ENCODE peak calls at places on chromosome 21, in seven cellular contexts. N is RWPE1; U is CD8-positive, alpha-beta T cell; D is psoas muscle; X is ascending aorta; M is lower lobe of right lung; Y is Karpas-422. F is an unnamed sample.

GRCh38 chr21:31158789-31159581 is 120.7 kb upstream of the KRTAP19-8 start:
- DNase-seq in D (no peak), M (no peak), N (no peak), X (no peak), U (no peak), Y (no peak), F (no peak)

GRCh38 chr21:31480228-31480627 is 136.2 kb upstream of the TIAM1 start:
- DNase-seq in U (no peak), N (no peak), Y (no peak), M (no peak), D (no peak), X (no peak), F (no peak)

GRCh38 chr21:45109831-45110492 is 35.6 kb downstream of the ADARB1 start:
- DNase-seq in U (peak), D (no peak), Y (peak), M (no peak), X (peak), N (no peak), F (no peak)

GRCh38 chr21:22476726-22477646 is 1478.8 kb downstream of the NCAM2 start:
- DNase-seq in Y (no peak), N (no peak), D (no peak), M (no peak), U (no peak), X (no peak), F (no peak)

GRCh38 chr21:38849776-38850175 is 44.0 kb downstream of the ETS2 start:
- DNase-seq in U (no peak), X (no peak), D (no peak), N (no peak), M (no peak), Y (no peak), F (no peak)

GRCh38 chr21:33854604-33855003 is 61.0 kb downstream of the ATP5PO start:
- DNase-seq in D (no peak), Y (no peak), X (no peak), U (no peak), M (no peak), N (peak), F (no peak)

GRCh38 chr21:45403825-45404725 is 890 bp upstream of the COL18A1 start:
- DNase-seq in D (peak), N (peak), Y (no peak), M (peak), U (no peak), X (peak), F (no peak)

GRCh38 chr21:42614811-42615342 is 38.5 kb upstream of the PDE9A start:
- DNase-seq in M (peak), N (peak), U (peak), Y (peak), X (no peak), D (no peak), F (no peak)

GRCh38 chr21:30227633-30228404 is 11.9 kb upstream of the CLDN8 start:
- DNase-seq in X (no peak), N (peak), D (no peak), Y (no peak), U (no peak), M (no peak), F (no peak)

GRCh38 chr21:31387560-31388186 is 43.6 kb upstream of the TIAM1 start:
- DNase-seq in M (no peak), D (no peak), Y (no peak), X (no peak), U (no peak), N (no peak), F (no peak)

GRCh38 chr21:44893948-44894656 is 20.6 kb upstream of the PTTG1IP start:
- DNase-seq in U (no peak), M (peak), X (no peak), Y (no peak), N (no peak), D (peak), F (no peak)

GRCh38 chr21:32951041-32951440 is 74.7 kb upstream of the OLIG2 start:
- DNase-seq in M (no peak), Y (no peak), D (no peak), U (no peak), X (no peak), N (no peak), F (no peak)

GRCh38 chr21:38664315-38664714 is 141.4 kb upstream of the ETS2 start:
- DNase-seq in Y (no peak), N (no peak), X (no peak), D (no peak), U (no peak), M (no peak), F (no peak)

GRCh38 chr21:32653326-32653901 is 41.2 kb upstream of the CFAP298 start:
- DNase-seq in D (no peak), Y (peak), N (peak), X (no peak), U (no peak), M (no peak), F (no peak)

GRCh38 chr21:46545911-46546310 is 59.0 kb downstream of the S100B start:
- DNase-seq in D (no peak), N (no peak), X (no peak), U (no peak), Y (no peak), M (no peak), F (no peak)
- H3K27ac ChIP-seq in D (no peak), N (peak), X (no peak), U (no peak), Y (no peak), M (no peak), F (no peak)

DNA sequence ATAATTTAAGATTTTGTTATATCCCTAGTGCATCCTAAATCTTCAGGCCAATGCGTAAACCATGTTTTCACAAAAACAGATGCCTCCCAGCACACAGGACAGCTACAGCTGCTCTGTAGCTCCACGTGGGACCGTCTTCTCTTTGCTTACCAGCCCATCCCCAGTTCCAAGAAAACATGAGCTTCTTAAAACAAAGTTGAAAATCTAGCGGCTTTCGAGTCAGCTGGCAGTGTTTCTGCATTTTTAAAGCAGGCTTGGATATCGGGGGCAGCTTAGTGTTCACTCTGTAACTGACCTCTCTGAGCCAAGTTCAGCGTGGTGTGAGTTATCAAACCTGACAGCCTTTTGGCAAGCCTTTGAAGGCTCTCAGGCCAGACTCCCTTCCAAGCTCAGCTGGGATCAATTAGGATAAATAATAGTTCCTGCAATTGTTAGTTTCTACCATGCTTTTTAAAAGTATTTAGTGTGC is 881.5 kb downstream of the LTN1 start:
- DNase-seq in M (no peak), D (peak), Y (no peak), X (peak), N (no peak), U (no peak), F (no peak)
- H3K27ac ChIP-seq in M (no peak), D (peak), Y (no peak), X (peak), N (no peak), U (no peak), F (no peak)

GRCh38 chr21:43884012-43884860 is 19.2 kb downstream of the AGPAT3 start:
- DNase-seq in N (peak), X (no peak), D (no peak), Y (no peak), M (no peak), U (no peak), F (no peak)
- H3K27ac ChIP-seq in N (peak), X (no peak), D (no peak), Y (no peak), M (peak), U (no peak), F (no peak)

GRCh38 chr21:15138475-15138874 is 73.7 kb upstream of the NRIP1 start:
- DNase-seq in U (no peak), Y (no peak), D (peak), N (no peak), M (no peak), X (no peak), F (no peak)

GRCh38 chr21:15144026-15144425 is 79.2 kb upstream of the NRIP1 start:
- DNase-seq in U (no peak), X (no peak), D (no peak), N (no peak), M (no peak), Y (no peak), F (no peak)

GRCh38 chr21:15141236-15141970 is 76.6 kb upstream of the NRIP1 start:
- DNase-seq in U (no peak), X (no peak), D (no peak), N (no peak), Y (no peak), M (peak), F (no peak)

GRCh38 chr21:15139881-15140280 is 75.1 kb upstream of the NRIP1 start:
- DNase-seq in M (no peak), U (no peak), D (no peak), X (no peak), N (no peak), Y (no peak), F (no peak)

GRCh38 chr21:15140321-15141019 is 75.7 kb upstream of the NRIP1 start:
- DNase-seq in M (peak), U (no peak), N (no peak), Y (no peak), D (no peak), X (no peak), F (no peak)
- H3K27ac ChIP-seq in M (no peak), U (no peak), N (no peak), Y (no peak), D (peak), X (no peak), F (no peak)

GRCh38 chr21:35311985-35312384 is 262.9 kb upstream of the RUNX1 start:
- DNase-seq in X (no peak), D (no peak), M (no peak), U (no peak), N (no peak), Y (no peak), F (no peak)

GRCh38 chr21:35316456-35316855 is 267.4 kb upstream of the RUNX1 start:
- DNase-seq in M (no peak), D (no peak), N (no peak), X (no peak), Y (no peak), U (no peak), F (no peak)

GRCh38 chr21:35319684-35320083 is 270.6 kb upstream of the RUNX1 start:
- DNase-seq in X (no peak), Y (no peak), N (peak), D (no peak), M (no peak), U (no peak), F (no peak)

GRCh38 chr21:35316933-35317332 is 267.8 kb upstream of the RUNX1 start:
- DNase-seq in Y (no peak), M (no peak), X (no peak), N (no peak), U (no peak), D (no peak), F (no peak)

GRCh38 chr21:35314896-35315582 is 265.9 kb upstream of the RUNX1 start:
- DNase-seq in X (no peak), N (no peak), U (no peak), D (no peak), M (no peak), Y (no peak), F (no peak)
- H3K27ac ChIP-seq in X (no peak), N (no peak), U (no peak), D (no peak), M (no peak), Y (no peak), F (no peak)

F was measured in substantia nigra.